ENCODE peak calls at places on chromosomes 7 and 10, in four cellular contexts. M is heart right ventricle, X is A673, D is mammary epithelial cell. C is an unnamed sample. For H3K9me3, the result is how much of the 10 kb centered on the place peaks cover.

GRCh38 chr7:98398567-98399372 is 2.1 kb downstream of the BAIAP2L1 start:
- DNase-seq in M (no peak), X (no peak), D (no peak), C (no peak)

GRCh38 chr7:107230334-107230733 is 61.5 kb downstream of the HBP1 start:
- DNase-seq in M (no peak), X (no peak), D (peak), C (no peak)

GRCh38 chr7:30303312-30304039 is 19.1 kb downstream of the ZNRF2 start:
- DNase-seq in M (no peak), X (no peak), D (no peak), C (no peak)

GRCh38 chr10:117631276-117632151 is 89.0 kb downstream of the EMX2 start:
- DNase-seq in M (no peak), X (no peak), D (no peak), C (peak)

GRCh38 chr7:48244902-48245301 is 73.6 kb downstream of the ABCA13 start:
- DNase-seq in M (peak), X (no peak), D (peak), C (no peak)

GRCh38 chr7:55086413-55087201 is 67.8 kb downstream of the EGFR start:
- DNase-seq in M (no peak), X (peak), D (peak), C (peak)

GRCh38 chr10:6020806-6021205 is 41.4 kb downstream of the IL2RA start:
- DNase-seq in M (no peak), X (no peak), D (no peak), C (no peak)

GRCh38 chr7:40944981-40945585 is 757.8 kb downstream of the INHBA start:
- DNase-seq in M (no peak), X (no peak), D (peak), C (no peak)

GRCh38 chr7:134565643-134566136 is 16.8 kb downstream of the AKR1B15 start:
- DNase-seq in M (no peak), X (no peak), D (peak), C (no peak)

GRCh38 chr10:3887885-3888476 is 103.0 kb upstream of the KLF6 start:
- DNase-seq in M (peak), X (no peak), D (peak), C (peak)

DNA sequence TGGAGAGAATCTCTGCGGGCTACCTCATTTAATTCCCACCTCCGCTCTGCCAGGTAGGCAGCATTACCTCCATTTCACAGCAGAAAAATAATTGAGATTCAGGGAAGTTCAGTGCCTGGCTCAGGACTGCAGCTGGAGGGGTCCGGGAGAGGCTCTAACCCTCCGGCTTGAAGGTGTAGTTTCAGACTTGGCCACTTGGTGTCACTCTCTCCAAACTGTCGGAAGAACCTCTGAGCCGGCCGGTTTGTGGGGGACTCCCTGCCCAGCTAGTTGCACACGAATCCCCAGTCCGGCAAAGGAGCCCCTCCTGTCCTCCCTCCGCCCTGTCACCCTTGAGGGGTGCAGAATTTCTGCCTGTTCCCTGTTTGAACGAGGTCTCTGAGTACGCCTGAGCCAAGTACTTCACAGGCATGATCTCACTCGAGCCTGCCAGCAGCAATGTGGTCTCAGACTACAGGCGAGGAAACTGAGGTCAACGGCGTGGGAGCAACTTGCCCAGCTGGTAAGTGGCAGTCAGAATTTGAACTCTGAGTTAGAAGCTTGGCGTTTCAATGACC is 144.7 kb upstream of the ZNF716 start:
- DNase-seq in M (no peak), X (peak), D (no peak), C (no peak)
- H3K9me3 ChIP-seq in M (under half), X (under half), D (under half), C (under half)

GRCh38 chr10:63430091-63430998 is 35.4 kb downstream of the JMJD1C start:
- DNase-seq in M (no peak), X (peak), D (peak), C (no peak)

GRCh38 chr10:63434866-63435854 is 30.6 kb downstream of the JMJD1C start:
- DNase-seq in M (no peak), X (no peak), D (no peak), C (no peak)

GRCh38 chr10:63429280-63429679 is 36.5 kb downstream of the JMJD1C start:
- DNase-seq in M (no peak), X (peak), D (peak), C (no peak)

GRCh38 chr10:63430999-63431356 is 34.8 kb downstream of the JMJD1C start:
- DNase-seq in M (no peak), X (no peak), D (no peak), C (no peak)

DNA sequence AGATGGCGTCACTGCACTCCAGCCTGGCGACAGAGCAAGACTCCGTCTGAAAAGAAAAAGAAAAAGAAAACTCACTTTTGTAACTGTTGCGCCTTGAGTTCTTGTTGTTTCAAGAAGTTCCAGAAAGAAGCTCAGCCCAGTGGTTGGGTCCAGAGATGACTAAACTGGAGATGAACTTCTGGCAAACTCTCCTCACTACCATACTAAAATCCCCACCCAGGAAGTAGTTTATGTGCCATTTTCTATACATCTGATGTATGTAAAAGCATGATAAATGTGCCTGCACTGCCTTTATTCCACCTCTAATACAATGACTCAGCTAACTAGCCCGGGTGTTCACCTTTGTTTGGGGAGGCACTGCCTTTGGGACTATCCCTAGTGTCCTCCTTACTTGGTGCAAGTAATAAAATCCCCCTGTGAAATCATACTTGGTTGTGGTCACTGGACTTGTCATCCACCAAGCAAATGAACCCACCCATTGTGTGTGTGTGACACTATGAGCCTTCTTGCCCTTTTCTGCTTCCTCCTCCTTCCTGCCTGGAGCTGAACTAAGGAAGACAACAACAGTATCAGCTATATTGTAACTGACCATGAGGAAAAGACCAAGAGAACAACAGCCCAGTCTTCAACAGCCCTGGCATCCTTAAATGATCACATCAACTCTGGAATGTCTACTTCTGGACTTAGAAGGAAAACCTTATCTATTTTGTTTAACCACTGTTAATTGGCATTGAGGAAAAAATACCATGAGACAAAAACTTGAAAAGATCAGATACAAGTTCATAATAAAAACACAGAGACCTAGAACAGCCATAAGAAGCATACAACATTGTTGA is 33.6 kb downstream of the JMJD1C start:
- DNase-seq in M (no peak), X (peak), D (peak), C (no peak)
- H3K27ac ChIP-seq in M (no peak), X (no peak), D (peak), C (no peak)

GRCh38 chr10:96168546-96168945 is 38.4 kb downstream of the ZNF518A start:
- DNase-seq in M (no peak), X (no peak), D (no peak), C (no peak)
- H3K9me3 ChIP-seq in M (under half), X (under half), D (under half), C (under half)

GRCh38 chr7:23106801-23107713 is 1.5 kb downstream of the KLHL7 start:
- DNase-seq in M (no peak), X (no peak), D (no peak), C (no peak)
- H3K27ac ChIP-seq in M (peak), X (peak), D (peak), C (peak)

DNA sequence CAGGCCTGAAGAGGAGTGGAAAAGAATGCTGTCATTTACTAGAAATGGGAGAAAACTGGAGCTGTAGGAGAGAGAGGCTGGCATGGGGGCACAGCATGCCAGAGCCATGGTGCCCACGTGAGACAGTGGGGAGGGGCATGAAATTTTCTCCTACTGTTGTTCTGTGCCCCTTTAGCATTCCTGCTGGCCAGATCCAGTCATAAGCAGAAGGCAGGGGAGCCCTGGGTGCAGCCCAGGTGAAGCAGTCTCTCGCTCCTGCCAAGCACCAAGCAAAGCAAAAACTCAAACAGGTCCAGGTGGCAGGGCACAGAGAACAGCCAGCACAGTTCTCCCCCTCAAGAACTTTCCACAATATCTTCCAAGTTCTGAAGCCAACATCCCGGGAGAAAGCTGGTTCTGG is 383.2 kb downstream of the TCERG1L start:
- DNase-seq in M (no peak), X (no peak), D (no peak), C (no peak)
- H3K9me3 ChIP-seq in M (under half), X (under half), D (under half), C (under half)

C was measured in right cardiac atrium.